ENCODE peak calls at places on chromosomes 2 and 18, in ten cellular contexts. G, O, S, H, R, K, L, V, B and D are unnamed samples.

GRCh38 chr2:140451324-140451723 is 1671.1 kb upstream of the NXPH2 start:
- DNase-seq in G (no peak), O (no peak), S (no peak), H (no peak), R (no peak), K (no peak), L (no peak), V (no peak), B (no peak), D (no peak)

GRCh38 chr2:235048549-235048948 is 96.7 kb downstream of the SH3BP4 start:
- DNase-seq in G (peak; percentile 60), O (no peak), S (no peak), H (no peak), R (no peak), K (no peak), L (no peak), V (no peak), B (no peak), D (no peak)

GRCh38 chr2:232490221-232491138 is 2.8 kb upstream of the ECEL1 start:
- DNase-seq in G (no peak), O (peak; percentile 33), S (peak; percentile 61), H (no peak), R (no peak), K (no peak), L (no peak), V (no peak), B (no peak), D (no peak)

GRCh38 chr2:121888189-121888557 is 132.7 kb downstream of the TSN start:
- DNase-seq in G (peak; percentile 23), O (no peak), S (no peak), H (no peak), R (no peak), K (no peak), L (no peak), V (no peak), B (no peak), D (no peak)

GRCh38 chr2:101486994-101487393 is 12.1 kb upstream of the RFX8 start:
- DNase-seq in G (no peak), O (no peak), S (no peak), H (no peak), R (no peak), K (no peak), L (no peak), V (no peak), B (no peak), D (no peak)

GRCh38 chr2:10487144-10488104 is 39.3 kb upstream of the ODC1 start:
- DNase-seq in G (peak; percentile 44), O (no peak), S (no peak), H (no peak), R (no peak), K (no peak), L (no peak), V (no peak), B (no peak), D (peak; percentile 70)

GRCh38 chr2:205868773-205869333 is 186.6 kb downstream of the NRP2 start:
- DNase-seq in G (no peak), O (no peak), S (no peak), H (no peak), R (no peak), K (peak; percentile 21), L (peak; percentile 86), V (no peak), B (peak; percentile 20), D (no peak)

GRCh38 chr2:121529439-121530209 is 1.1 kb upstream of the RNU4ATAC start:
- DNase-seq in G (peak; percentile 44), O (peak; percentile 64), S (no peak), H (no peak), R (peak; percentile 55), K (peak; percentile 32), L (peak; percentile 49), V (peak; percentile 37), B (peak; percentile 20), D (peak; percentile 83)

GRCh38 chr2:205937193-205937592 is 148.8 kb downstream of the INO80D start:
- DNase-seq in G (no peak), O (no peak), S (no peak), H (no peak), R (no peak), K (no peak), L (no peak), V (no peak), B (no peak), D (no peak)

GRCh38 chr2:208148803-208149202 is 2.8 kb upstream of the CRYGB start:
- DNase-seq in G (peak; percentile 21), O (no peak), S (no peak), H (no peak), R (no peak), K (no peak), L (no peak), V (no peak), B (no peak), D (no peak)

GRCh38 chr2:128281852-128282245 is 36.8 kb downstream of the HS6ST1 start:
- DNase-seq in G (no peak), O (peak; percentile 24), S (peak; percentile 48), H (no peak), R (no peak), K (no peak), L (no peak), V (no peak), B (no peak), D (no peak)

GRCh38 chr18:10085405-10085804 is 171.6 kb downstream of the VAPA start:
- DNase-seq in G (no peak), O (no peak), S (no peak), H (no peak), R (no peak), K (no peak), L (peak; percentile 50), V (no peak), B (no peak), D (no peak)

DNA sequence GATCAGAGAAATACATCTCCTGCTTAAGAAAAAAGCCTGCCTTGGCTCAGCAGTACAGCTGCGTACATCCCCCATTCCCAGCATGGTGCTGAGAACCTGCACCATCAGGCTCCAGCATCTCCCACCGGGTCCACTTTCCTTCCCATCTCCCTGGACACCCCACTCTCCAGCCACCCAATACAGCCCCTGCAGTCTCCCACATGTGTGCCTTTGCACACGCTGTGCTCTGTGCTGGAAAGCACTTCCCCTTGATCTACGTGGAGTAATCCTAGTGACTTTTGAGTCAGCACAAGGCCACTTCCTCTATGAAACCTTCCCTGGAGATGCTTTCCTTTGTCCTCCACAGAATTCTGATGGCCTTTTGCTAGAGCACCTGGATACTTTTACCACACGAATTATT is 17.0 kb downstream of the STAT1 start:
- DNase-seq in G (no peak), O (peak; percentile 42), S (no peak), H (no peak), R (no peak), K (no peak), L (no peak), V (no peak), B (no peak), D (no peak)
- H3K27ac ChIP-seq in G (no peak overlapping the region), O (no peak overlapping the region), S (no peak overlapping the region), H (no peak overlapping the region), R (no peak overlapping the region), K (no peak overlapping the region), L (no peak overlapping the region), V (no peak overlapping the region), B (no peak overlapping the region), D (no peak overlapping the region)

GRCh38 chr2:109066917-109067828 is 61.8 kb upstream of the SH3RF3 start:
- DNase-seq in G (peak; percentile 90), O (no peak), S (no peak), H (no peak), R (no peak), K (no peak), L (no peak), V (peak; percentile 22), B (no peak), D (peak; percentile 19)
- H3K27ac ChIP-seq in G (peak overlapping the region; percentile 61), O (no peak overlapping the region), S (no peak overlapping the region), H (no peak overlapping the region), R (no peak overlapping the region), K (no peak overlapping the region), L (no peak overlapping the region), V (no peak overlapping the region), B (no peak overlapping the region), D (peak overlapping the region; percentile 87)

GRCh38 chr2:144472911-144473310 is 47.0 kb downstream of the ZEB2 start:
- DNase-seq in G (no peak), O (no peak), S (no peak), H (no peak), R (no peak), K (no peak), L (no peak), V (no peak), B (no peak), D (no peak)
- H3K27ac ChIP-seq in G (no peak overlapping the region), O (no peak overlapping the region), S (no peak overlapping the region), H (no peak overlapping the region), R (no peak overlapping the region), K (no peak overlapping the region), L (no peak overlapping the region), V (peak overlapping the region; percentile 98), B (no peak overlapping the region), D (no peak overlapping the region)

GRCh38 chr2:11709293-11709692 is 37.1 kb upstream of the LPIN1 start:
- DNase-seq in G (no peak), O (no peak), S (no peak), H (no peak), R (no peak), K (no peak), L (no peak), V (no peak), B (no peak), D (no peak)

GRCh38 chr2:11710210-11710609 is 36.2 kb upstream of the LPIN1 start:
- DNase-seq in G (no peak), O (no peak), S (no peak), H (peak; percentile 78), R (no peak), K (peak; percentile 78), L (peak; percentile 92), V (no peak), B (peak; percentile 63), D (peak; percentile 59)

GRCh38 chr2:11712866-11713265 is 33.6 kb upstream of the LPIN1 start:
- DNase-seq in G (no peak), O (no peak), S (no peak), H (no peak), R (no peak), K (no peak), L (no peak), V (no peak), B (no peak), D (no peak)

GRCh38 chr2:11708106-11708505 is 38.1 kb upstream of the NTSR2 start:
- DNase-seq in G (no peak), O (no peak), S (no peak), H (no peak), R (no peak), K (no peak), L (no peak), V (no peak), B (no peak), D (no peak)

DNA sequence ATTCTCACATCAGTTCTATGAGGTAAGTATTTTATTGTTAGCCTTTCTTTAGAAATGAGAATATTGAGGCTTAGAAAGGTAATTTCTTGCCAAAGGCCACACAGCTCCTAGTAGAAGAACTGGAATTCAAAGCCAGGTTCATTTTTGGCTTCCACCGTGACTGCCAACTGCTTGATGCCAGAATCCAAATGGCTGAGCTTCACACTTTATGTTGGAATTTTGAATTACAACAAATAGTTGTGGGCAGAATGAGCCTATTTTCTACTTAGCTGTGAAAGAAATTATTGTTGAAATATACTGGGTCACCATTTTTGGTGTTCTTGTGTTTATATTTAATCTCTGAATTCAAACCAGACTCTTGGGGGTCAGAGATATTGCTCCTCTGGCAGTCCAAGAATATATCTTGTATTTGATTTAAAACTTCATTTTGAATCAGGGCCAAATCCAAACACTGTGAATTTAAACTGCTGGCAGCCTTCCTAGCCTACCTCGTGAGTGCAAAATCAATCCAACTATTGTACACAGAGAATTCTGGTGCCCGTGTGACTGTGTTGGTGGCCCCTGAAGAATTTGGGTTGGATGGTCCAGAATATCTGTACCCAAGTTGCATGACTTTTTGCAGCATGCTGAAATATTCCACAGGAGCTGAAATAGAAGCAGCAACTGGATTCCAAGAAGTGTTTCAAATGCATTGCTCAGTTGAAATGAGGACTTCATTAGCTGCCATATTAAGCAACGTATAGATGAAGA is 35.6 kb upstream of the LPIN1 start:
- DNase-seq in G (no peak), O (no peak), S (no peak), H (peak; percentile 38), R (no peak), K (no peak), L (peak; percentile 44), V (no peak), B (no peak), D (no peak)
- H3K27ac ChIP-seq in G (no peak overlapping the region), O (no peak overlapping the region), S (no peak overlapping the region), H (no peak overlapping the region), R (no peak overlapping the region), K (peak overlapping the region; percentile 78), L (peak overlapping the region; percentile 11), V (peak overlapping the region; percentile 64), B (no peak overlapping the region), D (no peak overlapping the region)